ENCODE peak calls at places on chromosomes 5 and 9, in eight cellular contexts. J, S, A, M, O, H, Y and L are unnamed samples.

GRCh38 chr9:116213673-116214047 is 60.1 kb downstream of the PAPPA start:
- DNase-seq in J (no peak), S (no peak), A (no peak), M (no peak), O (no peak), H (no peak), Y (no peak), L (no peak)

GRCh38 chr9:79129865-79130480 is 441.8 kb upstream of the TLE4 start:
- DNase-seq in J (peak), S (peak), A (peak), M (peak), O (no peak), H (no peak), Y (no peak), L (peak)

GRCh38 chr9:128863647-128864046 is 18.1 kb downstream of the KYAT1 start:
- DNase-seq in J (peak), S (no peak), A (peak), M (peak), O (no peak), H (peak), Y (peak), L (peak)

GRCh38 chr5:110651507-110651906 is 75.0 kb downstream of the TMEM232 start:
- DNase-seq in J (peak), S (peak), A (no peak), M (no peak), O (no peak), H (no peak), Y (no peak), L (peak)

GRCh38 chr9:91421987-91422765 is 1.5 kb downstream of the NFIL3 start:
- DNase-seq in J (peak), S (peak), A (no peak), M (no peak), O (no peak), H (no peak), Y (peak), L (peak)

GRCh38 chr9:93673271-93673843 is 97.0 kb downstream of the PHF2 start:
- DNase-seq in J (no peak), S (no peak), A (no peak), M (no peak), O (no peak), H (peak), Y (peak), L (peak)

GRCh38 chr5:147391781-147392180 is 118.1 kb downstream of the DPYSL3 start:
- DNase-seq in J (peak), S (peak), A (peak), M (peak), O (peak), H (no peak), Y (peak), L (peak)

GRCh38 chr9:102779341-102779740 is 215.8 kb upstream of the CYLC2 start:
- DNase-seq in J (peak), S (no peak), A (no peak), M (no peak), O (no peak), H (no peak), Y (no peak), L (peak)

GRCh38 chr5:56480305-56481146 is 247.4 kb upstream of the ANKRD55 start:
- DNase-seq in J (peak), S (peak), A (peak), M (no peak), O (no peak), H (peak), Y (peak), L (peak)

GRCh38 chr9:18216376-18216775 is 257.6 kb upstream of the ADAMTSL1 start:
- DNase-seq in J (no peak), S (no peak), A (no peak), M (no peak), O (no peak), H (no peak), Y (no peak), L (no peak)

GRCh38 chr9:96203867-96204412 is 98.0 kb downstream of the HSD17B3 start:
- DNase-seq in J (no peak), S (no peak), A (no peak), M (no peak), O (no peak), H (peak), Y (no peak), L (no peak)

GRCh38 chr5:90558344-90559192 is at the start of gene ADGRV1:
- DNase-seq in J (peak), S (peak), A (peak), M (peak), O (no peak), H (no peak), Y (peak), L (peak)

GRCh38 chr5:97909541-97909940 is 726.5 kb upstream of the RIOK2 start:
- DNase-seq in J (no peak), S (no peak), A (no peak), M (no peak), O (no peak), H (no peak), Y (no peak), L (no peak)

GRCh38 chr5:158979749-158980521 is 119.8 kb downstream of the EBF1 start:
- DNase-seq in J (peak), S (peak), A (peak), M (peak), O (no peak), H (peak), Y (peak), L (peak)

GRCh38 chr5:136655429-136655828 is 290.1 kb upstream of the TRPC7 start:
- DNase-seq in J (no peak), S (peak), A (no peak), M (peak), O (no peak), H (no peak), Y (no peak), L (no peak)

GRCh38 chr5:56010431-56010830 is 15.7 kb upstream of the IL6ST start:
- DNase-seq in J (no peak), S (no peak), A (no peak), M (no peak), O (no peak), H (no peak), Y (no peak), L (no peak)

GRCh38 chr9:121399126-121399882 is 29.3 kb upstream of the STOM start:
- DNase-seq in J (peak), S (no peak), A (no peak), M (no peak), O (no peak), H (no peak), Y (no peak), L (no peak)

GRCh38 chr5:154196955-154197652 is 6.6 kb downstream of the GALNT10 start:
- DNase-seq in J (peak), S (peak), A (peak), M (peak), O (no peak), H (no peak), Y (no peak), L (peak)

GRCh38 chr9:84736076-84736475 is 66.5 kb downstream of the NTRK2 start:
- DNase-seq in J (no peak), S (peak), A (no peak), M (no peak), O (no peak), H (no peak), Y (no peak), L (no peak)

GRCh38 chr9:4796988-4797956 is 4.5 kb downstream of the RCL1 start:
- DNase-seq in J (peak), S (peak), A (peak), M (peak), O (no peak), H (no peak), Y (no peak), L (peak)

GRCh38 chr5:15008476-15008875 is 136.9 kb upstream of the ANKH start:
- DNase-seq in J (peak), S (peak), A (peak), M (peak), O (peak), H (peak), Y (peak), L (peak)

GRCh38 chr9:114261026-114261425 is 61.9 kb upstream of the ORM1 start:
- DNase-seq in J (no peak), S (no peak), A (no peak), M (no peak), O (no peak), H (no peak), Y (no peak), L (no peak)

GRCh38 chr5:6019612-6020011 is 358.7 kb downstream of the MED10 start:
- DNase-seq in J (no peak), S (no peak), A (no peak), M (no peak), O (no peak), H (no peak), Y (no peak), L (no peak)

GRCh38 chr5:142997586-142997985 is 227.4 kb downstream of the ARHGAP26 start:
- DNase-seq in J (no peak), S (no peak), A (no peak), M (no peak), O (no peak), H (no peak), Y (no peak), L (no peak)

GRCh38 chr5:178201221-178201926 is 3.0 kb upstream of the HNRNPAB start:
- DNase-seq in J (peak), S (no peak), A (no peak), M (no peak), O (no peak), H (peak), Y (no peak), L (peak)

GRCh38 chr5:35938518-35939227 is at the start of gene CAPSL:
- DNase-seq in J (peak), S (peak), A (peak), M (peak), O (peak), H (no peak), Y (no peak), L (peak)

GRCh38 chr5:172575816-172576215 is 65.2 kb upstream of the NEURL1B start:
- DNase-seq in J (no peak), S (no peak), A (no peak), M (no peak), O (no peak), H (no peak), Y (no peak), L (no peak)
- TF ChIP-seq CTCF in J (no peak), S (no peak), A (no peak), M (no peak), O (no peak), H (no peak), Y (no peak), L (no peak)

GRCh38 chr9:133119039-133119438 is 2.0 kb downstream of the RALGDS start:
- DNase-seq in J (peak), S (no peak), A (no peak), M (no peak), O (no peak), H (no peak), Y (no peak), L (no peak)

GRCh38 chr9:133118568-133118967 is 2.5 kb downstream of the RALGDS start:
- DNase-seq in J (no peak), S (no peak), A (no peak), M (no peak), O (no peak), H (no peak), Y (no peak), L (no peak)

GRCh38 chr9:133116346-133117231 is 4.5 kb downstream of the RALGDS start:
- DNase-seq in J (no peak), S (no peak), A (no peak), M (no peak), O (no peak), H (no peak), Y (peak), L (no peak)

GRCh38 chr9:133118179-133118520 is 2.9 kb downstream of the RALGDS start:
- DNase-seq in J (no peak), S (no peak), A (no peak), M (no peak), O (no peak), H (no peak), Y (no peak), L (no peak)

DNA sequence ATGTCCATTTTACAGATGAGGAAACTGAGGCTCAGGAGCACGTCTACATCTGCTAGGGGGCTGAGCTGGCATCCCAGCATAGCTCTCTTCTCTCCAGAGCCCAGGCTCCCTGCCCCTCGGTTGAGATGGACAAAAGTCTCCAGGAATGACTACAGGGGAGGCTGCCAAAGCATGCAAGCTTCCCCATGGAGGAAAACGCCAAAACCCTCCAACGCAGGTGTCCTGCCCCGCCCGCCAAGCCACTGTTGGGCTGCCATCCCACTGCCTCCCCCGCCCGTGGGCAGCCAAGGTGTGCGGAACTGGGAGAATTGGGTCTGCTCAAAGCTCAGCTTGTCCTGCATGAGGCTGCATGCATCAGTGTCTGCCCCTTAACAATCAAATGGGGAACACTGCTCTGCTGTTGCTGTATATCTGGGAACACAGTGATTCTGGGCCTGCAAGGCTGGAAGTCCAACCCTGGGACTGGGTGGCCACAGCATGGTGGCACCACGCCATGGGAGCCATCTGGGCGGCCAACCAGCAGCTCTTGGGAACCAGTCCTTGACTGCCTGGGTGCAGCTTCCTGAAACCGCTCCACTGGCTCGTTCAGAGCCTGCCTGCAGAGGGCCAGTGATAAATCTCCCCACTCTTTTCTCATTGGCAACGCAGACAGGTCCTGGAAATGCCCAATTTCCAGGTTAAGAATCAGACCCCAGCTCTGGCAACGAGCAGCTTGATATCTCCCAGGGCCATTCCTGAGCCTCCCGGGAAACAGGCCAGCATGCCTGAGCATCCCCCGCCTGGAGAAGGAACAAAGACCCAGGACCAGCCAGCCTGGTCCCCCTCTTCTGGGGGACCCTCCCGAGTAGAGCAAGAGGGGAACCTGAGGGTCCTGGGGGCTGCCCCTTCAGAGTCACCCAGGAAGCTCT is 3.5 kb downstream of the RALGDS start:
- DNase-seq in J (no peak), S (no peak), A (no peak), M (no peak), O (no peak), H (no peak), Y (peak), L (no peak)
- TF ChIP-seq CTCF in J (no peak), S (no peak), A (no peak), M (no peak), O (no peak), H (no peak), Y (no peak), L (no peak)

GRCh38 chr5:53962306-53962705 is 348.1 kb downstream of the ARL15 start:
- DNase-seq in J (no peak), S (no peak), A (no peak), M (no peak), O (no peak), H (no peak), Y (no peak), L (no peak)

GRCh38 chr5:53969331-53969730 is 341.0 kb downstream of the ARL15 start:
- DNase-seq in J (no peak), S (no peak), A (no peak), M (no peak), O (no peak), H (no peak), Y (no peak), L (no peak)

GRCh38 chr5:53965459-53965858 is 344.9 kb downstream of the ARL15 start:
- DNase-seq in J (no peak), S (peak), A (no peak), M (no peak), O (peak), H (no peak), Y (no peak), L (peak)

GRCh38 chr5:53963958-53964357 is 346.4 kb downstream of the ARL15 start:
- DNase-seq in J (no peak), S (no peak), A (peak), M (peak), O (no peak), H (no peak), Y (no peak), L (no peak)
- TF ChIP-seq CTCF in J (no peak), S (no peak), A (peak), M (no peak), O (no peak), H (no peak), Y (no peak), L (no peak)

GRCh38 chr5:172707285-172708182 is 63.5 kb downstream of the DUSP1 start:
- DNase-seq in J (peak), S (peak), A (peak), M (peak), O (peak), H (no peak), Y (no peak), L (peak)
- TF ChIP-seq CTCF in J (peak), S (peak), A (peak), M (peak), O (peak), H (peak), Y (peak), L (peak)

GRCh38 chr5:149425729-149426128 is 46.6 kb upstream of the IL17B start:
- DNase-seq in J (no peak), S (no peak), A (no peak), M (no peak), O (no peak), H (no peak), Y (no peak), L (no peak)

GRCh38 chr5:149421834-149422233 is 42.7 kb upstream of the IL17B start:
- DNase-seq in J (peak), S (no peak), A (no peak), M (no peak), O (no peak), H (no peak), Y (no peak), L (peak)

GRCh38 chr5:149422429-149423286 is 43.6 kb upstream of the IL17B start:
- DNase-seq in J (peak), S (peak), A (peak), M (no peak), O (no peak), H (no peak), Y (no peak), L (peak)

GRCh38 chr5:149424371-149425315 is 45.6 kb upstream of the IL17B start:
- DNase-seq in J (no peak), S (no peak), A (peak), M (no peak), O (no peak), H (no peak), Y (no peak), L (no peak)

GRCh38 chr5:149423287-149424268 is 44.5 kb upstream of the IL17B start:
- DNase-seq in J (peak), S (peak), A (no peak), M (no peak), O (no peak), H (no peak), Y (no peak), L (peak)
- TF ChIP-seq CTCF in J (no peak), S (no peak), A (no peak), M (no peak), O (no peak), H (no peak), Y (no peak), L (no peak)

GRCh38 chr9:16386579-16387077 is 483.8 kb downstream of the BNC2 start:
- DNase-seq in J (no peak), S (no peak), A (peak), M (peak), O (no peak), H (no peak), Y (no peak), L (no peak)
- TF ChIP-seq CTCF in J (no peak), S (no peak), A (peak), M (no peak), O (no peak), H (no peak), Y (no peak), L (no peak)

GRCh38 chr5:33379757-33380156 is 61.0 kb upstream of the TARS1 start:
- DNase-seq in J (peak), S (no peak), A (peak), M (peak), O (no peak), H (no peak), Y (no peak), L (peak)
- TF ChIP-seq CTCF in J (peak), S (peak), A (peak), M (peak), O (peak), H (no peak), Y (no peak), L (peak)